ENCODE peak calls at places on chromosomes 2 and 18, in seven cellular contexts. M is adrenal gland, Z is spleen, P is fibroblast of gingiva, N is sigmoid colon, K is A172, F is dorsolateral prefrontal cortex. Q is an unnamed sample.

GRCh38 chr2:223598994-223599645 is 3.0 kb downstream of the SCG2 start:
- DNase-seq in M (no peak), Z (no peak), P (peak), N (no peak), K (peak), F (no peak), Q (no peak)

GRCh38 chr2:215441560-215442391 is 5.9 kb upstream of the FN1 start:
- DNase-seq in M (no peak), Z (no peak), P (peak), N (no peak), K (no peak), F (no peak), Q (no peak)

GRCh38 chr18:63451774-63452173 is 25.0 kb upstream of the SERPINB5 start:
- DNase-seq in M (no peak), Z (no peak), P (no peak), N (peak), K (no peak), F (no peak), Q (peak)

GRCh38 chr2:39849982-39850526 is 71.0 kb upstream of the THUMPD2 start:
- DNase-seq in M (no peak), Z (no peak), P (no peak), N (no peak), K (no peak), F (no peak), Q (no peak)

GRCh38 chr18:77017355-77017754 is 115.2 kb downstream of the MBP start:
- DNase-seq in M (no peak), Z (no peak), P (no peak), N (no peak), K (no peak), F (no peak), Q (no peak)

GRCh38 chr2:15334650-15335326 is 226.3 kb downstream of the NBAS start:
- DNase-seq in M (no peak), Z (no peak), P (peak), N (no peak), K (no peak), F (no peak), Q (no peak)

GRCh38 chr2:99810241-99810640 is 320.4 kb upstream of the REV1 start:
- DNase-seq in M (no peak), Z (no peak), P (no peak), N (no peak), K (no peak), F (no peak), Q (no peak)

GRCh38 chr2:215036314-215036713 is 102.1 kb downstream of the ABCA12 start:
- DNase-seq in M (no peak), Z (no peak), P (no peak), N (no peak), K (no peak), F (no peak), Q (no peak)

GRCh38 chr2:96806468-96807126 is 9.5 kb upstream of the CNNM3 start:
- DNase-seq in M (no peak), Z (peak), P (no peak), N (peak), K (no peak), F (no peak), Q (no peak)